ENCODE peak calls at places on chromosomes 3 and 15, in six cellular contexts. Q is iPS DF 6.9, D is body of pancreas, H is Caco-2, S is cardiac muscle cell, W is heart right ventricle. C is an unnamed sample.

GRCh38 chr3:194306109-194306686 is 44.9 kb downstream of the CPN2 start:
- DNase-seq in Q (no peak), D (no peak), H (no peak), S (no peak), W (no peak), C (no peak)

GRCh38 chr15:64699767-64700388 is 75.5 kb downstream of the RBPMS2 start:
- DNase-seq in Q (no peak), D (peak; percentile 66), H (peak; percentile 12), S (peak; percentile 76), W (peak; percentile 70), C (peak; percentile 60)

GRCh38 chr3:66048051-66048395 is 9.3 kb upstream of the MAGI1 start:
- DNase-seq in Q (no peak), D (no peak), H (no peak), S (peak; percentile 19), W (no peak), C (peak; percentile 40)

GRCh38 chr3:37683321-37683720 is 178.4 kb upstream of the CTDSPL start:
- DNase-seq in Q (no peak), D (no peak), H (no peak), S (no peak), W (no peak), C (no peak)

GRCh38 chr3:123941150-123941941 is 19.7 kb downstream of the CCDC14 start:
- DNase-seq in Q (no peak), D (no peak), H (no peak), S (no peak), W (no peak), C (peak; percentile 52)

GRCh38 chr3:103693831-103694230 is 1259.0 kb downstream of the ZPLD1 start:
- DNase-seq in Q (no peak), D (no peak), H (no peak), S (no peak), W (no peak), C (no peak)

GRCh38 chr15:99955181-99955525 is 221.9 kb upstream of the LYSMD4 start:
- DNase-seq in Q (no peak), D (no peak), H (no peak), S (no peak), W (no peak), C (no peak)

GRCh38 chr3:55294557-55294956 is 192.5 kb downstream of the WNT5A start:
- DNase-seq in Q (no peak), D (no peak), H (no peak), S (no peak), W (no peak), C (peak; percentile 54)

GRCh38 chr15:99957642-99958013 is 224.4 kb upstream of the LYSMD4 start:
- DNase-seq in Q (no peak), D (no peak), H (no peak), S (no peak), W (no peak), C (no peak)

GRCh38 chr15:62742409-62743171 is 300.0 kb upstream of the TPM1 start:
- DNase-seq in Q (no peak), D (peak; percentile 65), H (peak; percentile 53), S (peak; percentile 93), W (peak; percentile 36), C (peak; percentile 97)

GRCh38 chr15:99412082-99412481 is 153.7 kb upstream of the MEF2A start:
- DNase-seq in Q (no peak), D (no peak), H (no peak), S (no peak), W (no peak), C (no peak)

GRCh38 chr3:85502148-85502875 is 543.5 kb downstream of the CADM2 start:
- DNase-seq in Q (no peak), D (no peak), H (no peak), S (no peak), W (no peak), C (no peak)

GRCh38 chr3:55147406-55147805 is 219.5 kb upstream of the LRTM1 start:
- DNase-seq in Q (no peak), D (no peak), H (no peak), S (no peak), W (no peak), C (no peak)

GRCh38 chr3:52422669-52423068 is 22.2 kb downstream of the SEMA3G start:
- DNase-seq in Q (no peak), D (no peak), H (no peak), S (no peak), W (no peak), C (no peak)

DNA sequence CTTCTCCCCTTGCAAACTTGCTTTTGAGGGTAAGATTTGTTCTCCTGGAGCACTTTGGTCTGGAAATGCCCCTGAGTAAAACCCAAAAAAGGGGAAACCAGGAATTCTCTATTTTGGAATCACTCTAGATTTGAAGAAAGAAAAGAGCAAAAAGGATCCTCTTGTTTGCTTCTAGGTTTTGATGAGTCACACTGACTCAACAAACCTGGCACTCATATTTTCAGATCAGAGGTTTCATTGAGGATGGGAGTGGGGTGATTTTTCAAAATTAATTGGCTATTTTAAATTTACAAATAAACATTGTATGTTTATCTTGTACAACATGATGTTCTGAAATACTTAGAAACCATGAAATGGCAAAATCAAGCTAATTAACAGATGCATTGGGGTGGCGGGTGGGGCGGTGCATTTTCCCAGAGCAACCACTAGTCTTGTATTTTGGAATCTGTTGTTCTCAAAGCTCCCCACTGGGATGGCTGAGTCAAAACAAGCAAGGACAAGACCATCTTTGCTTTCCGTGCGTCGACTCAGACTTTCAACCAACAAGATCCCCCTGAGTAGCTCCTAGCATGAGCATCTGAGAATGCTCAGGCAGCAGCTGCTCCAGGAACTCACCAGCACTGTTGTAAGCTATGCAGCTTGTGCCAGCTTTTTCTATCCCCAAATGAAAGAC is 451.4 kb downstream of the WDR72 start:
- DNase-seq in Q (no peak), D (no peak), H (no peak), S (no peak), W (no peak), C (no peak)
- H3K9me3 ChIP-seq in Q (no peaks in the 10 kb centered on the region), D (no peaks in the 10 kb centered on the region), H (no peaks in the 10 kb centered on the region), S (no peaks in the 10 kb centered on the region), W (no peaks in the 10 kb centered on the region), C (no peaks in the 10 kb centered on the region)

GRCh38 chr3:50275160-50275995 is 3.5 kb upstream of the LSMEM2 start:
- DNase-seq in Q (no peak), D (no peak), H (no peak), S (no peak), W (no peak), C (no peak)
- H3K9me3 ChIP-seq in Q (no peaks in the 10 kb centered on the region), D (no peaks in the 10 kb centered on the region), H (no peaks in the 10 kb centered on the region), S (no peaks in the 10 kb centered on the region), W (no peaks in the 10 kb centered on the region), C (no peaks in the 10 kb centered on the region)

DNA sequence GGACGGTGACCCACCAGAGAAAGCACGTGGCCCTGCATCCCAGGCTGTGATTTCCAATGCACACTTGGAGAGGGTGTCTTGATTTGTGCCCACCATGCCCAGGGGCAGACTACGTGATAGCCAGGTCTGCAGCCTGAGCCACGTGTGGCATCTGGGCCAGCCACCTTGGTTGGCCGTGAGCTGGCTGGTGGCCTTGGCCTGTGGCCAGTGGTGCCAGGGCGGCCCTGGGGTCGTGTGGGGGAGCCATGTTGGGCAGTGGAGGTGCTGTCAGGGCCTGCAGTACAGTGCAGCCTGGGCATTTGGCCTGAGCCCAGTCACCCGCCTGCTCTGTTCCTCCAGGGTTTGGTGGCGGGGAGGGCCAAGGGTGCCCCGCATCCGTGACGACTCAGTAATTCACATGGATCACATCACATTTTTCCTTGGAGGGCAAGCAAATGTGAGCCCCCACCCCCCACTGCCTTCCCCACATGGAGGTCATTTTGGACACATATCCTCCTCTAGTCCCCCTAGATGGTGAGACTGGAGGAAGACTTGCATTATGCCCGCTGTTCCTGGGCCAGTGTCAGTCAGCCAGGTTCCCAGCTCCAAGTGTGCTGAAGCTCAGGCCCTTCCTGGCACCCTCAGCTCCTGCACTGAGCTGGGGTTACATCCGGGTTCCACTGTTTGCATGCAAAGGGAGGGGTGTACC is 201.4 kb downstream of the UBE3A start:
- DNase-seq in Q (no peak), D (no peak), H (no peak), S (no peak), W (no peak), C (no peak)
- H3K9me3 ChIP-seq in Q (peaks cover 12% of the 10 kb centered on the region), D (no peaks in the 10 kb centered on the region), H (peaks cover 28% of the 10 kb centered on the region), S (no peaks in the 10 kb centered on the region), W (no peaks in the 10 kb centered on the region), C (no peaks in the 10 kb centered on the region)

DNA sequence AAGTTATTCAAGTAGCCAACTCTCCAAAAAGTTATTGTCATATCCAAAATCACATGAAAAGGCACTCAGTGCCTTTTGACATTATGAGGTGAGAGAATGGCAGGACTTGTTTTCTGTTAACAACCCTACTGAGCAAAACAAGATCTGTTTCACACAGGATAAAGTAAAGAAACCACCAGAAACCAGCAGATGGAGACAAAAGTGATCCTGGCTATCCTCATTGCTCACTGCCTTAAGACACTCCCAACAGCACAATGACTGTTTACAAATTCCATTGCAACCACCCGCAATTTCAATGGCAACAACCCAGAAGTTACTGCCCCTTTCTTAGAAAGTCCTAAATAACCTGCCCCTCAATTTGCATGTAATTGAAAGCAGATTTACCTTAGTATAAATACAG is 352.6 kb upstream of the NDN start:
- DNase-seq in Q (no peak), D (no peak), H (no peak), S (no peak), W (no peak), C (no peak)
- H3K9me3 ChIP-seq in Q (peaks cover 1% of the 10 kb centered on the region), D (no peaks in the 10 kb centered on the region), H (peaks cover 6% of the 10 kb centered on the region), S (no peaks in the 10 kb centered on the region), W (no peaks in the 10 kb centered on the region), C (no peaks in the 10 kb centered on the region)

GRCh38 chr15:25244731-25245585 is 193.9 kb downstream of the UBE3A start:
- DNase-seq in Q (no peak), D (peak; percentile 2), H (no peak), S (no peak), W (peak; percentile 1), C (no peak)
- H3K9me3 ChIP-seq in Q (peaks cover 10% of the 10 kb centered on the region), D (peaks cover 6% of the 10 kb centered on the region), H (peaks cover 19% of the 10 kb centered on the region), S (no peaks in the 10 kb centered on the region), W (no peaks in the 10 kb centered on the region), C (no peaks in the 10 kb centered on the region)

DNA sequence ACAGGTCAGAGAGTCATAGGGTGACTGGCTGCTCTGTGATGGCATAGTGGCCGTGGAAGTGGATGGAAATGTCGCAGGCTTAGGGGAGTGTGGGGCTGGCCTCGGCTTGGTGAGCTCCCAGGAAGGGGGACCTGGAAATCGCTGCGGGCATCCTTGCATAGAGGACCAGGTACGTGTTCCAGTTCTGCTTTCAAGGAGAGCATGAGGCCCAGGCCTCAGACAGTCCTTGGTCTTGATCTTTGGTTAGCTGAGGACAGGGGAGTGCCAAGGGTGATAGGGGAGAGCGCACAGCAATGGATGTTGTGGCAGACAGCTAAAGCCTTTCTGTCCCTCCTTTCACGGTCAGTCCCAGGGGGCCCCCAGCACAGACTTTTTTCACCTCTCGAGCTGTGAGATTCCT is 110.5 kb downstream of the SNRPN start:
- DNase-seq in Q (no peak), D (no peak), H (no peak), S (no peak), W (no peak), C (no peak)
- H3K9me3 ChIP-seq in Q (peaks cover 27% of the 10 kb centered on the region), D (peaks cover 100% of the 10 kb centered on the region), H (peaks cover 95% of the 10 kb centered on the region), S (peaks cover 24% of the 10 kb centered on the region), W (peaks cover 34% of the 10 kb centered on the region), C (no peaks in the 10 kb centered on the region)

DNA sequence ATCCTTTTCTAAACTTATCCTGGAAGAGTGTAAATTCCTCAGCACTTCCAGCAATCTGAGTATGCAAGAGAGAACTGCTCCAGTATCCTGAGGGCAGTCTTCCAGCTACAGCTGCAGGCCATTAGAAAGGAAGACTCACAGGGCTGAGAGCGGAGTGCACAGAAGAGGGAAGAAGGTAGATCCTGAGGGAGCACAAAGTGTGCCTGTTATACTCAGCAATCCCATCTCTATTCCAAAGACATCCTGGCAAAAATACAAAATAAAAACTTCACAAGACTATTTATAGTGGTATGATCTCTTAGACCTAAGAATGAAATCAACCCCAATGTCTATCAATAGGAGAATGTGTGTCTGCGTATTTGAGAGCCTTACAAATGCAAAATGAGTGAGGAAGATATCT is 292.0 kb downstream of the ZIC1 start:
- DNase-seq in Q (no peak), D (no peak), H (no peak), S (no peak), W (peak; percentile 5), C (peak; percentile 20)
- H3K9me3 ChIP-seq in Q (no peaks in the 10 kb centered on the region), D (no peaks in the 10 kb centered on the region), H (no peaks in the 10 kb centered on the region), S (no peaks in the 10 kb centered on the region), W (no peaks in the 10 kb centered on the region), C (no peaks in the 10 kb centered on the region)